ENCODE peak calls at places on chromosomes 6 and 20, in seven cellular contexts. E, T, D, S, A, O and H are unnamed samples.

GRCh38 chr6:82270791-82271392 is 23.3 kb upstream of the IBTK start:
- DNase-seq in A (no peak), T (no peak), O (no peak), S (no peak), D (peak), E (peak), H (no peak)

GRCh38 chr20:3710703-3711417 is 1.5 kb downstream of the SIGLEC1 start:
- DNase-seq in S (peak), T (peak), O (peak), E (peak), A (peak), D (peak), H (peak)

GRCh38 chr20:33693741-33694645 is 7.8 kb upstream of the E2F1 start:
- DNase-seq in A (no peak), S (no peak), E (peak), O (no peak), T (peak), D (no peak), H (no peak)

GRCh38 chr20:49668181-49668877 is 45.3 kb downstream of the B4GALT5 start:
- DNase-seq in A (peak), E (no peak), D (no peak), S (peak), O (no peak), T (no peak), H (peak)

GRCh38 chr20:22861990-22862389 is 173.1 kb upstream of the SSTR4 start:
- DNase-seq in S (no peak), A (no peak), E (no peak), T (no peak), D (no peak), O (no peak), H (no peak)

GRCh38 chr6:42925248-42925857 is 3.9 kb upstream of the CNPY3 start:
- DNase-seq in D (no peak), A (no peak), E (no peak), O (no peak), T (no peak), S (no peak), H (no peak)

GRCh38 chr20:47284373-47284772 is 72.1 kb downstream of the ZMYND8 start:
- DNase-seq in D (no peak), A (no peak), O (no peak), E (no peak), S (no peak), T (no peak), H (no peak)

GRCh38 chr20:41364967-41365765 is 1.5 kb downstream of the EMILIN3 start:
- DNase-seq in T (no peak), O (no peak), E (no peak), D (no peak), A (no peak), S (no peak), H (no peak)

GRCh38 chr6:44856495-44856878 is 469.0 kb downstream of the CDC5L start:
- DNase-seq in T (no peak), E (no peak), D (no peak), A (no peak), S (no peak), O (no peak), H (no peak)

GRCh38 chr6:144013486-144013909 is 5.4 kb upstream of the PLAGL1 start:
- DNase-seq in E (peak), A (peak), S (peak), T (peak), D (peak), O (no peak), H (peak)

GRCh38 chr20:13101701-13102100 is 92.9 kb downstream of the SPTLC3 start:
- DNase-seq in O (no peak), T (no peak), A (no peak), S (no peak), D (no peak), E (no peak), H (no peak)

GRCh38 chr6:37679539-37680476 is 17.9 kb downstream of the MDGA1 start:
- DNase-seq in E (no peak), D (no peak), T (no peak), O (no peak), A (peak), S (no peak), H (no peak)

GRCh38 chr20:45444050-45444449 is 25.5 kb upstream of the WFDC2 start:
- DNase-seq in D (no peak), A (no peak), S (no peak), T (no peak), E (no peak), O (no peak), H (peak)

GRCh38 chr6:75334266-75335040 is 49.9 kb upstream of the TMEM30A start:
- DNase-seq in O (no peak), T (no peak), E (no peak), D (peak), A (no peak), S (no peak), H (no peak)

GRCh38 chr6:52635049-52635577 is 35.8 kb upstream of the TMEM14A start:
- DNase-seq in S (no peak), A (no peak), O (no peak), T (no peak), D (no peak), E (no peak), H (no peak)

GRCh38 chr6:40356242-40356910 is 230.8 kb downstream of the LRFN2 start:
- DNase-seq in T (no peak), E (no peak), D (no peak), S (no peak), O (no peak), A (no peak), H (no peak)

GRCh38 chr20:59084041-59084841 is 41.7 kb upstream of the PRELID3B start:
- DNase-seq in T (no peak), O (no peak), S (no peak), E (no peak), A (no peak), D (no peak), H (no peak)